ENCODE peak calls at places on chromosomes 11 and 22, in six cellular contexts. D is testis, X is AG04450, F is fibroblast of villous mesenchyme, A is AG10803, K is OCI-LY7. W is an unnamed sample.

GRCh38 chr22:49768077-49768476 is 59.6 kb downstream of the BRD1 start:
- DNase-seq in F (no peak), K (no peak), D (no peak), X (no peak), A (no peak), W (no peak)

GRCh38 chr11:118917488-118918127 is 8.1 kb downstream of the BCL9L start:
- DNase-seq in K (no peak), X (no peak), A (peak), F (peak), D (peak), W (no peak)

GRCh38 chr11:103730151-103730940 is 306.1 kb upstream of the DDI1 start:
- DNase-seq in K (no peak), F (no peak), X (peak), A (no peak), D (no peak), W (no peak)

GRCh38 chr11:69936750-69937149 is 117.5 kb upstream of the FGF3 start:
- DNase-seq in X (no peak), D (no peak), F (no peak), K (no peak), A (no peak), W (no peak)

GRCh38 chr11:46631676-46632075 is 14.3 kb downstream of the ATG13 start:
- DNase-seq in D (no peak), F (no peak), A (no peak), X (no peak), K (no peak), W (no peak)

GRCh38 chr22:22855617-22856308 is 31.9 kb upstream of the IGLL5 start:
- DNase-seq in K (peak), X (no peak), D (no peak), A (no peak), F (peak), W (peak)

GRCh38 chr11:112318193-112318592 is 57.5 kb upstream of the PLET1 start:
- DNase-seq in A (peak), F (peak), K (no peak), D (no peak), X (peak), W (no peak)

GRCh38 chr11:94449437-94449836 is 44.2 kb downstream of the MRE11 start:
- DNase-seq in A (peak), D (no peak), F (peak), K (no peak), X (peak), W (no peak)

DNA sequence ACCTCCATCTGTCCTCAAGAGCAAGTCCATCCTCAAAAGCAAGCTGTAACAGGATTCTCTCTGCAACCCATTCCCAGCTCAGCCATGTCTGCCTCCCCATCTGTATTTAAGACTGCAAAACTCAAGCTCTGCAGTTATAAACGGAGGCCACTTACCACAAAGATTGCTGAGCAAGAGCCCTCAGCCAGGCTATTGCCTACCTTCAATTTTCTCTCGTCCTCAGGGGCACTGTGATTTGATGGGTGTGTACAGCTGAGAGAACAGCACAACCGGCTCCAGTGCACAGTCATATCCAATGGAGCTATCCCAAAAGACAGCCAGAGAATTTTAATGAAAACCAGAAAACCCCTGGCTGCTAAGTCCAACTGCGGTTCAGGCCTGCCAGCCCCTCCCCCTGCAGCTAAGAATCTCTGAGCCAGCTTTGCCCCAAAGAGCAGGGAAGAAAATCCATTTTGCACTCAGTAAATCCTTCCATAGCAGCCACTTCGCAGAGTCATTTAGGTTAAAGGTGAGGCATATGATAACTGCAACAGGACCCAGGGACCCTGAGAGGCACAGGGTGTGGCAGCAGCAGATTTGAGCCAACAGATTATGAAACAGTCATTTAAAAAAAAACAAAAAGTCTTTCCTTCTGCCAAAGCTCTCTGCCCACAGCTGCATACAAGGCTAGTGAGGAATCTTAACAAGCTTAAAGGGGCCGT is 37.6 kb downstream of the RAB30 start:
- DNase-seq in A (peak), F (peak), X (no peak), K (no peak), D (peak), W (peak)
- H3K4me3 ChIP-seq in A (peak), F (peak), X (peak), K (no peak), D (no peak), W (no peak)

DNA sequence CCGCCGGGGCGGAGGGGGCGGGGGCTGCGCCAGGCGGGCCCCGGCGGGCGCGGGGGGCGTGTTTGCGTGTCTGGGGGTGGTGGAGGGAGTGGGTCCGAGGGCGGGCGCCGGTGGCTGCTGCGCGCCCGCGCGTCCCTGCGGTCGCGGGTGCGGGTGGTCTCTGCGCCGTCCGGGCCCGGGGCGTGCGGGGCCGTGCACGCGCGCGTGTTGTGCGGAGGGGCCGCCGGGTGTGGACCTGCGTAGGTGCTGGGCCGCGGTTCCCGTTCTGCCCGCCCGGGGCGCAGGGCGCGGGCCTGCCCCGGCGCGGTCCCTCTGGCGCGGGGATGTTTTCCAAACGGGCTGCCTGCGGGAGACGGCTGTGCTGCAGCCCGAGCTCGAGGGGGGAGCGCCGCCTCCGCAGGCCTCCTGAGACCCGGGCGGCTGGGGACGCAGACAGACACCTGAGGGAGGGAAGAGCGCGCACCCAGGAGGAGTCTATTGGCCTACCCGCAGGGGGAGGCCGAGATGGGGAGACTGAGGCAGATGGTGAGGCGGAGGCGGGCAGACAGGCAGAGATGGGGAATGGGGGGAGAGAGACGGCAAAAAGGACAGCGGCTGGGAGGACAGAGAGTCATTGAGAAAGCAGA is 442 bp downstream of the PELI3 start:
- DNase-seq in K (no peak), F (peak), A (peak), X (no peak), D (peak), W (peak)
- TF ChIP-seq CTCF in K (peak), F (peak), A (peak), X (peak), D (peak), W (peak)

DNA sequence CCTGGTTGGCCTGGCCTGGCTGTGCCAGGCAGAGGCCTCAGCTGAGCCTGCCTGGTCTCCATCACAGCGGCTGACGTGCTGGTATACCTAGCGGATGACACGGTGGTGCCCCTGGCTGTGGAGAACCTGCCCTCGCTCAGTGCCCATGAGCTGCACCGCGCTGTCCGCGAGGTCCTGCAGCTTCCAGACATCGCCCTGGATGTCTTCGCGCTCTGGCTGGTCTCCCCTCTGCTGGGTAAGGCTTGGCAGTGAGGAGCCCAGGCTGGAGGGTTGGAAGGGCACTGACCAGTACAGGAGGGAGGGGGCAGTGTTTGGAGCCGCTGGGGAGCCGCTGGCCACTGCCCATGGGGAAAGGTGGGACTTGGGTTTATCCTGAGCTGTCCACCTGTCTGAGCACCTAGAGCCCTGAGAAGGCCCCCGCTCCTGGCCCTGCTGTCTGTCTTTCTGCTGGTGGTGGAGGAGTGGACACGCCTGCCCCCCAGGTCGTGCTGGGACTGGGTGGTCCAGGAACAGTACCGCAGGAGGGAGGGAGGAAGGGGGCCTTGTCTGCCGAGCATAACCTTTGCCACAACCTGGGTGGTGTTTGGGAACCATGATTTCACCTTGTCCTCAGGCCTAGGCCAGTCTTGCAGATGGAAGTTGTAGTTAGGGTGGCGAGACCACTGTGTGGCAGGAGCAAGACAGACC is 3.0 kb downstream of the FRMD8 start:
- DNase-seq in A (no peak), D (no peak), K (no peak), F (no peak), X (no peak), W (no peak)
- H3K4me3 ChIP-seq in A (no peak), D (no peak), K (no peak), F (no peak), X (no peak), W (no peak)

DNA sequence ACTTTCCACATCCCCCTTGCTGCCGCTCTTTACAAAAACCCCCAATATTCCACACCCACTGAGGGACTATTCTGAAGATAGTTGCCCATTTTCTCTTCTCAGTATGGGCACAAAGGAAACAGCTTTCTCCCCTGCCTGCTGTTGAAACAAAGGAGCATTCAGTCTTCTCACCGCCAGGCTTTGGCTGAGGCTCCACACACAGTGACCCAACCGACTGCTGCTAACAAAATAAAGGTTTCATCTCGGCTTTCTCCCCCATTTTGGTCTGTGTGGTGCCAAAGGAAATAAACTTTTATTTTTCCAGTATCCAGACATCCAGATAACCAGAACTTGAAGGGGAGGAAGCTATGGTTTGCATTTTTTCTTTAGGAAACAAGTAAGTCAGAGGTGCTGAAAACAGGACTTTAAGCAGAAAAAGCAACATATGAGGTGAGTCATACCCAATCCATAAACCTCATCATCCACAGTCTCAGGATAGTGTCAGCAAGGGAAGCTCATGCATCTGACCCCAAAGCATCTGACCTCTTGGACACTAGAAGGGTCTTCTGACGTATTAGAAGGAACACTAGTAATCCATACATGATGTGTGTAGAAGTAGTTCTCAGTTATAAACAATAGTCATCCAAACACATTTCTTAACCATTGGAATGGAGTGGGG is 6.4 kb downstream of the CLMP start:
- DNase-seq in A (peak), X (peak), D (peak), K (no peak), F (peak), W (no peak)
- TF ChIP-seq CTCF in A (peak), X (peak), D (peak), K (no peak), F (no peak), W (no peak)

GRCh38 chr11:75677275-75677674 is 8.4 kb upstream of the MAP6 start:
- DNase-seq in X (no peak), D (no peak), A (no peak), F (no peak), K (no peak), W (peak)
- H3K4me3 ChIP-seq in X (no peak), D (no peak), A (no peak), F (no peak), K (no peak), W (no peak)

GRCh38 chr11:21511835-21512440 is 680.9 kb upstream of the ANO5 start:
- DNase-seq in K (peak), F (peak), A (peak), X (no peak), D (peak), W (peak)

GRCh38 chr11:21520244-21520643 is 672.6 kb upstream of the ANO5 start:
- DNase-seq in D (no peak), K (no peak), A (no peak), F (no peak), X (no peak), W (no peak)

GRCh38 chr11:21514298-21514697 is 678.6 kb upstream of the ANO5 start:
- DNase-seq in K (peak), X (no peak), A (no peak), D (peak), F (no peak), W (peak)
- TF ChIP-seq CTCF in K (peak), X (no peak), A (no peak), D (no peak), F (no peak), W (peak)

DNA sequence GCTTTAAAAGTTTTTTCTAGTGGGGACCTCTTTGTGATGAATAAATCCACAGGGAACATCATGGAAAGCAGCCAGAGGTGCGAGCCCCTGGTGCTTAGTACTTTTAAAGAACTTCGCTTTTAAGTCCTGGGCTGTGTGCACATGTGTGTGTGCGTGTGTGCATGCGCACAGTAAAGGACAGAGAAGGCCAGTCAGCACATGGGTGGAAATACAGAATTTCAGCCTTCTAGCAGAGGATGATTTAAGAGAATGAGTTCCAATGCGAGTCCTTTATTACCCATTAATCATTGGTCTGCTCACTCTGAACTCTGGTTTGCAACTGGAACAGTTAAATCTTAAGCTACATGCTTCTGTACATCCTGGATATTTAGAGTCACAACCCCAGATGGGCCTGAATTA is 18.9 kb downstream of the TEAD1 start:
- DNase-seq in D (no peak), A (no peak), F (peak), X (no peak), K (no peak), W (no peak)
- H3K4me3 ChIP-seq in D (no peak), A (peak), F (peak), X (peak), K (no peak), W (no peak)

GRCh38 chr11:44625759-44626523 is 60.5 kb downstream of the CD82 start:
- DNase-seq in F (no peak), D (peak), X (no peak), A (no peak), K (no peak), W (no peak)

GRCh38 chr11:44628730-44629361 is 63.4 kb downstream of the CD82 start:
- DNase-seq in X (no peak), F (no peak), K (no peak), A (no peak), D (no peak), W (no peak)

GRCh38 chr11:44624761-44625221 is 59.3 kb downstream of the CD82 start:
- DNase-seq in K (no peak), F (no peak), X (no peak), A (no peak), D (peak), W (no peak)

GRCh38 chr11:44627911-44628729 is 62.7 kb downstream of the CD82 start:
- DNase-seq in F (peak), X (no peak), K (no peak), D (peak), A (peak), W (peak)

GRCh38 chr11:44626645-44627044 is 61.2 kb downstream of the CD82 start:
- DNase-seq in A (no peak), D (peak), X (no peak), F (no peak), K (no peak), W (no peak)
- TF ChIP-seq CTCF in A (no peak), D (no peak), X (no peak), F (no peak), K (no peak), W (no peak)

W was measured in GM12865.